ENCODE peak calls at places on chromosome 17, in five cellular contexts. One of them, this sample, is unnamed.

GRCh38 chr17:34024303-34025178 is 230.5 kb upstream of the CCL2 start:
- DNase-seq in putamen: peak
- DNase-seq in glutamatergic neuron: no peak
- DNase-seq in HT1080: no peak
- DNase-seq in AG08395: no peak
- DNase-seq in this sample: no peak

GRCh38 chr17:4645642-4646041 is 4.2 kb upstream of the ALOX15 start:
- DNase-seq in HT1080: no peak
- DNase-seq in AG08395: no peak
- DNase-seq in glutamatergic neuron: no peak
- DNase-seq in putamen: no peak
- DNase-seq in this sample: no peak

GRCh38 chr17:70691150-70691549 is 521.8 kb downstream of the KCNJ2 start:
- DNase-seq in AG08395: no peak
- DNase-seq in HT1080: no peak
- DNase-seq in putamen: no peak
- DNase-seq in glutamatergic neuron: no peak
- DNase-seq in this sample: no peak

GRCh38 chr17:55067697-55068439 is 99.3 kb downstream of the STXBP4 start:
- DNase-seq in AG08395: no peak
- DNase-seq in HT1080: peak
- DNase-seq in putamen: no peak
- DNase-seq in glutamatergic neuron: no peak
- DNase-seq in this sample: no peak

GRCh38 chr17:79790805-79791353 is 6.0 kb downstream of the CBX8 start:
- DNase-seq in HT1080: no peak
- DNase-seq in glutamatergic neuron: peak
- DNase-seq in putamen: no peak
- DNase-seq in AG08395: no peak
- DNase-seq in this sample: no peak

GRCh38 chr17:17763136-17763535 is 73.7 kb downstream of the SREBF1 start:
- DNase-seq in HT1080: no peak
- DNase-seq in glutamatergic neuron: no peak
- DNase-seq in putamen: no peak
- DNase-seq in AG08395: no peak
- DNase-seq in this sample: peak

GRCh38 chr17:2214047-2214717 is 89.4 kb downstream of the SMG6 start:
- DNase-seq in putamen: peak
- DNase-seq in AG08395: peak
- DNase-seq in HT1080: peak
- DNase-seq in glutamatergic neuron: no peak
- DNase-seq in this sample: peak

GRCh38 chr17:63838586-63839184 is 3.8 kb downstream of the SMARCD2 start:
- DNase-seq in AG08395: peak
- DNase-seq in putamen: peak
- DNase-seq in glutamatergic neuron: peak
- DNase-seq in HT1080: no peak
- DNase-seq in this sample: no peak

GRCh38 chr17:82884341-82884871 is 44.6 kb upstream of the ZNF750 start:
- DNase-seq in AG08395: no peak
- DNase-seq in glutamatergic neuron: no peak
- DNase-seq in HT1080: no peak
- DNase-seq in putamen: no peak
- DNase-seq in this sample: no peak

GRCh38 chr17:37761065-37761464 is 16.2 kb upstream of the HNF1B start:
- DNase-seq in HT1080: no peak
- DNase-seq in glutamatergic neuron: no peak
- DNase-seq in AG08395: no peak
- DNase-seq in putamen: no peak
- DNase-seq in this sample: no peak

GRCh38 chr17:29645516-29646051 is 22.9 kb upstream of the CORO6 start:
- DNase-seq in glutamatergic neuron: no peak
- DNase-seq in AG08395: peak
- DNase-seq in putamen: no peak
- DNase-seq in HT1080: no peak
- DNase-seq in this sample: no peak

GRCh38 chr17:915416-916201 is 64.0 kb downstream of the NXN start:
- DNase-seq in HT1080: no peak
- DNase-seq in glutamatergic neuron: no peak
- DNase-seq in AG08395: no peak
- DNase-seq in putamen: no peak
- DNase-seq in this sample: no peak

This sample was measured in hepatic stellate cell.